ENCODE peak calls at places on chromosomes 4 and X, in five cellular contexts. One of them, this sample, is unnamed. For H3K4me1, the result is how much of the 10 kb centered on the place peaks cover.

GRCh38 chrX:43121637-43122036 is 343.7 kb upstream of the PPP1R2C start:
- DNase-seq in lower lobe of right lung: no peak
- DNase-seq in colonic mucosa: no peak
- DNase-seq in uterus: no peak
- DNase-seq in effector memory CD4-positive, alpha-beta T cell: no peak
- DNase-seq in this sample: no peak

GRCh38 chr4:57369446-57369845 is 259.3 kb upstream of the IGFBP7 start:
- DNase-seq in colonic mucosa: no peak
- DNase-seq in effector memory CD4-positive, alpha-beta T cell: no peak
- DNase-seq in lower lobe of right lung: no peak
- DNase-seq in uterus: no peak
- DNase-seq in this sample: no peak

GRCh38 chrX:40418413-40419195 is 162.2 kb upstream of the ATP6AP2 start:
- DNase-seq in lower lobe of right lung: no peak
- DNase-seq in effector memory CD4-positive, alpha-beta T cell: no peak
- DNase-seq in uterus: no peak
- DNase-seq in colonic mucosa: no peak
- DNase-seq in this sample: no peak

GRCh38 chr4:37383579-37384229 is 139.2 kb downstream of the NWD2 start:
- DNase-seq in colonic mucosa: peak
- DNase-seq in uterus: no peak
- DNase-seq in effector memory CD4-positive, alpha-beta T cell: no peak
- DNase-seq in lower lobe of right lung: no peak
- DNase-seq in this sample: no peak

GRCh38 chr4:169115897-169116254 is 105.8 kb upstream of the CBR4 start:
- DNase-seq in effector memory CD4-positive, alpha-beta T cell: no peak
- DNase-seq in colonic mucosa: peak
- DNase-seq in uterus: no peak
- DNase-seq in lower lobe of right lung: peak
- DNase-seq in this sample: no peak

GRCh38 chr4:174714393-174715211 is 114.4 kb downstream of the GLRA3 start:
- DNase-seq in lower lobe of right lung: no peak
- DNase-seq in effector memory CD4-positive, alpha-beta T cell: no peak
- DNase-seq in uterus: no peak
- DNase-seq in colonic mucosa: peak
- DNase-seq in this sample: no peak

GRCh38 chrX:6383488-6383887 is 151.4 kb downstream of the VCX3A start:
- DNase-seq in colonic mucosa: no peak
- DNase-seq in uterus: no peak
- DNase-seq in lower lobe of right lung: no peak
- DNase-seq in effector memory CD4-positive, alpha-beta T cell: no peak
- DNase-seq in this sample: no peak

GRCh38 chr4:83454626-83455025 is 997 bp downstream of the HELQ start:
- DNase-seq in lower lobe of right lung: no peak
- DNase-seq in uterus: no peak
- DNase-seq in effector memory CD4-positive, alpha-beta T cell: no peak
- DNase-seq in colonic mucosa: no peak
- DNase-seq in this sample: peak

GRCh38 chr4:146336413-146336807 is 122.1 kb downstream of the REELD1 start:
- DNase-seq in uterus: no peak
- DNase-seq in colonic mucosa: no peak
- DNase-seq in lower lobe of right lung: no peak
- DNase-seq in effector memory CD4-positive, alpha-beta T cell: no peak
- DNase-seq in this sample: no peak

GRCh38 chr4:120554086-120554485 is 368.4 kb downstream of the PRDM5 start:
- DNase-seq in effector memory CD4-positive, alpha-beta T cell: no peak
- DNase-seq in colonic mucosa: no peak
- DNase-seq in uterus: no peak
- DNase-seq in lower lobe of right lung: no peak
- DNase-seq in this sample: no peak

GRCh38 chr4:2082118-2082517 is 23.0 kb downstream of the NAT8L start:
- DNase-seq in colonic mucosa: peak
- DNase-seq in uterus: no peak
- DNase-seq in effector memory CD4-positive, alpha-beta T cell: no peak
- DNase-seq in lower lobe of right lung: no peak
- DNase-seq in this sample: no peak

GRCh38 chr4:85744950-85745349 is 270.0 kb downstream of the ARHGAP24 start:
- DNase-seq in uterus: no peak
- DNase-seq in effector memory CD4-positive, alpha-beta T cell: no peak
- DNase-seq in lower lobe of right lung: no peak
- DNase-seq in colonic mucosa: no peak
- DNase-seq in this sample: no peak

GRCh38 chr4:146957252-146957651 is 11.6 kb upstream of the TTC29 start:
- DNase-seq in lower lobe of right lung: no peak
- DNase-seq in colonic mucosa: no peak
- DNase-seq in effector memory CD4-positive, alpha-beta T cell: no peak
- DNase-seq in uterus: no peak
- DNase-seq in this sample: no peak

GRCh38 chr4:141430686-141431085 is 205.7 kb upstream of the IL15 start:
- DNase-seq in lower lobe of right lung: no peak
- DNase-seq in colonic mucosa: no peak
- DNase-seq in uterus: no peak
- DNase-seq in effector memory CD4-positive, alpha-beta T cell: no peak
- DNase-seq in this sample: no peak

GRCh38 chrX:84168574-84168973 is 19.4 kb downstream of the RPS6KA6 start:
- DNase-seq in effector memory CD4-positive, alpha-beta T cell: no peak
- DNase-seq in lower lobe of right lung: no peak
- DNase-seq in uterus: no peak
- DNase-seq in colonic mucosa: no peak
- DNase-seq in this sample: no peak

GRCh38 chrX:50075630-50076349 is 125.0 kb downstream of the AKAP4 start:
- DNase-seq in effector memory CD4-positive, alpha-beta T cell: no peak
- DNase-seq in colonic mucosa: no peak
- DNase-seq in lower lobe of right lung: no peak
- DNase-seq in uterus: no peak
- DNase-seq in this sample: no peak

GRCh38 chrX:2391869-2392606 is 108.7 kb downstream of the DHRSX start:
- DNase-seq in colonic mucosa: no peak
- DNase-seq in effector memory CD4-positive, alpha-beta T cell: no peak
- DNase-seq in uterus: no peak
- DNase-seq in lower lobe of right lung: no peak
- DNase-seq in this sample: no peak

GRCh38 chrX:120456973-120457372 is 12.1 kb downstream of the LAMP2 start:
- DNase-seq in colonic mucosa: no peak
- DNase-seq in uterus: no peak
- DNase-seq in lower lobe of right lung: no peak
- DNase-seq in effector memory CD4-positive, alpha-beta T cell: no peak
- DNase-seq in this sample: peak

GRCh38 chrX:45479196-45479834 is 278.6 kb upstream of the DIPK2B start:
- DNase-seq in lower lobe of right lung: no peak
- DNase-seq in effector memory CD4-positive, alpha-beta T cell: no peak
- DNase-seq in uterus: no peak
- DNase-seq in colonic mucosa: no peak
- DNase-seq in this sample: no peak

GRCh38 chr4:3257691-3258482 is 8.9 kb downstream of the MSANTD1 start:
- DNase-seq in uterus: no peak
- DNase-seq in effector memory CD4-positive, alpha-beta T cell: no peak
- DNase-seq in lower lobe of right lung: no peak
- DNase-seq in colonic mucosa: peak
- DNase-seq in this sample: peak

GRCh38 chrX:68889244-68889643 is 60.4 kb downstream of the EFNB1 start:
- DNase-seq in uterus: no peak
- DNase-seq in colonic mucosa: no peak
- DNase-seq in lower lobe of right lung: no peak
- DNase-seq in effector memory CD4-positive, alpha-beta T cell: no peak
- DNase-seq in this sample: no peak

GRCh38 chrX:149497626-149498025 is 7.5 kb downstream of the IDS start:
- DNase-seq in uterus: no peak
- DNase-seq in lower lobe of right lung: no peak
- DNase-seq in effector memory CD4-positive, alpha-beta T cell: no peak
- DNase-seq in colonic mucosa: no peak
- DNase-seq in this sample: no peak

GRCh38 chr4:16967722-16968121 is 69.3 kb upstream of the LDB2 start:
- DNase-seq in uterus: peak
- DNase-seq in colonic mucosa: peak
- DNase-seq in effector memory CD4-positive, alpha-beta T cell: no peak
- DNase-seq in lower lobe of right lung: no peak
- DNase-seq in this sample: no peak

GRCh38 chrX:135432453-135432852 is 10.7 kb downstream of the SMIM10L2A start:
- DNase-seq in uterus: no peak
- DNase-seq in lower lobe of right lung: no peak
- DNase-seq in effector memory CD4-positive, alpha-beta T cell: no peak
- DNase-seq in colonic mucosa: no peak
- DNase-seq in this sample: no peak

GRCh38 chr4:48858130-48858529 is 27.2 kb downstream of the OCIAD1 start:
- DNase-seq in colonic mucosa: no peak
- DNase-seq in effector memory CD4-positive, alpha-beta T cell: no peak
- DNase-seq in lower lobe of right lung: no peak
- DNase-seq in uterus: no peak
- DNase-seq in this sample: no peak

GRCh38 chr4:184255917-184256642 is 38.4 kb upstream of the ENPP6 start:
- DNase-seq in lower lobe of right lung: no peak
- DNase-seq in uterus: no peak
- DNase-seq in colonic mucosa: no peak
- DNase-seq in effector memory CD4-positive, alpha-beta T cell: no peak
- DNase-seq in this sample: no peak

DNA sequence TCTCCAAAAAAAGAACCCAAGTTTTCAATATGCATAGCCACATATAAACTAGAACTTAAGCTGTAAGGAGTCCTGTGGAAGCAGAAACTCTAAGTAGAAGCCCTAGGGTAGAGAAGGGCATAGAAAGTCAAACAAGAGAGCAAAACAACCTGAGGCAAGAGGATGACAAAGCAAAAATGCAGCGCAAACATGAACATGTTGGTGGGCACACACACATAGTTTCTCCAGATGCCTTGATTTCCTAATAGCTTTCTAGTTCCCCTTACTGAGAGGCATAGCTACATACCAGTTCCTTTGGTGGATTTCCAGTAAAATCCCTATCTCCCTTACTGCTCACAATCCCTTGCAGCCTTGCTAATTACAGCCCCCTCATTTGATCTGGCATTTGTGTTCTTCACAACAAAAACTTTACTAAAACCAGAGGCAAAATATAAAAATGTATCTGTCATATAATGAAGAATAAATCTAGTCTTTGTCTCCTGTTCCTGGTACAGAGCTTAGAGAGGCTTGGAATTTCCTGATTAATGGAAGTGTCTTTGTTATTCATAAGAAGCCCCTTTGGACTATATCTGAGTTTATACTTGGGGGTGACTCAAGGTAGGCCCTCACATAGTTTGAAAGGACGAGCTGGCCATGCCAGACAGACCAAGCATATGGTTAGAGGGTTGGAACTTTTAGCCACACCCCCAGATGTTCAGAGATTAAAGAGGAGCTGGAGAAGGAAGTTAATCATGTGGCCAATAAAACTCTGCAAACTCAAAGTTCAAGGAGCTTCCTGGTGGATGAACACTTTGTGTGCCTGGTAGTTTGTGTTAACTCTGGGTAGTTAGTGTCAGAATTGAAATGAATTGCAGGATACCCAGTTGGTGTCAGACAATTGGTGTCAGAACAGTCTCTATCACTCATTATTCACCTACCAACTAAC is 52.7 kb upstream of the ZCCHC13 start:
- DNase-seq in effector memory CD4-positive, alpha-beta T cell: no peak
- DNase-seq in colonic mucosa: peak
- DNase-seq in lower lobe of right lung: no peak
- DNase-seq in uterus: no peak
- DNase-seq in this sample: no peak
- H3K27ac ChIP-seq in effector memory CD4-positive, alpha-beta T cell: no peak
- H3K27ac ChIP-seq in colonic mucosa: peak
- H3K27ac ChIP-seq in lower lobe of right lung: peak
- H3K27ac ChIP-seq in uterus: peak
- H3K27ac ChIP-seq in this sample: no peak

DNA sequence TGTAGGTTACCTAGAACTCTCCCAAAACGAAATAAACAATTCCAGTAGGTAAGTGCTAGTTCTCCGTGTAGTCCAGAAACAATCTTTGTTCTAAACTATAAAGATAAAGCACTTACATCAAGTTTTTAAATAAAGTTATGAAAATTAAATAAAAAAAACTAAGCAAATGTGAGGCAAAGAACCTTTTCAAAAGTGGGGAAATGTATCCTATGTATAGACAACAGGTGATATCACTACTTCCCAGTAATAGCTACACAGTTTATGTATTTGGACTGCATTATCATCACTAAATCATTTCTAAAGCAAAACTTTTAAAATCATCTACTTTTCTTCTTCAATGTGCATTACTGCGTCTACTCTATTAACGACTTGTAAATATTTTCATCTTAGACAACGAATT is 2.0 kb downstream of the YTHDC1 start:
- DNase-seq in effector memory CD4-positive, alpha-beta T cell: no peak
- DNase-seq in colonic mucosa: no peak
- DNase-seq in lower lobe of right lung: no peak
- DNase-seq in uterus: no peak
- DNase-seq in this sample: no peak
- H3K4me3 ChIP-seq in effector memory CD4-positive, alpha-beta T cell: peak
- H3K4me3 ChIP-seq in colonic mucosa: peak
- H3K4me3 ChIP-seq in lower lobe of right lung: peak
- H3K4me3 ChIP-seq in uterus: peak
- H3K4me3 ChIP-seq in this sample: peak

GRCh38 chr4:155099231-155099630 is 109.2 kb upstream of the NPY2R start:
- DNase-seq in effector memory CD4-positive, alpha-beta T cell: no peak
- DNase-seq in colonic mucosa: no peak
- DNase-seq in uterus: no peak
- DNase-seq in lower lobe of right lung: no peak
- DNase-seq in this sample: no peak

DNA sequence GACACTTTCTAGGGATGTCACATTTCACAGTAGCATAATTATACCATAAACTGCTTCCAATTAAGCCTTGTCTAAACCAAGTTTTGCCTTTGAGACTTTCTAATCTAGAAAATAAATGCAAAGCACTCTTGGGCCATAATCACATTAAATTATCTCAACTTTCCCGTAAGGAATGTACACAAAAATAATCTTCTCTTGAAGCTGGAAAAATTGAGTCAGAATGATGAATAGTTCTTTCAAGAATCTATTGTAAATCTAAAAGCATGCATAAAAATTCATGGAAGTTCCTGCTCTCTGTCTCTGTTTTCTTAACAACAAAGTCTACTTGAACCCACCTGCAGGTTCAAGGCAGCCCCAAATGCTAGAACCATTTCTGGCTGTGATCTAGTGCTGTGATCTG is 114.0 kb upstream of the NPY2R start:
- DNase-seq in uterus: no peak
- DNase-seq in colonic mucosa: no peak
- DNase-seq in lower lobe of right lung: no peak
- DNase-seq in effector memory CD4-positive, alpha-beta T cell: no peak
- DNase-seq in this sample: no peak
- H3K4me1 ChIP-seq in uterus: under half
- H3K4me1 ChIP-seq in colonic mucosa: under half
- H3K4me1 ChIP-seq in lower lobe of right lung: under half
- H3K4me1 ChIP-seq in effector memory CD4-positive, alpha-beta T cell: under half
- H3K4me1 ChIP-seq in this sample: under half

GRCh38 chrX:9122504-9123245 is 88.7 kb upstream of the FAM9B start:
- DNase-seq in colonic mucosa: no peak
- DNase-seq in uterus: no peak
- DNase-seq in effector memory CD4-positive, alpha-beta T cell: no peak
- DNase-seq in lower lobe of right lung: no peak
- DNase-seq in this sample: no peak
- H3K27ac ChIP-seq in colonic mucosa: no peak
- H3K27ac ChIP-seq in uterus: no peak
- H3K27ac ChIP-seq in effector memory CD4-positive, alpha-beta T cell: no peak
- H3K27ac ChIP-seq in lower lobe of right lung: no peak
- H3K27ac ChIP-seq in this sample: no peak

GRCh38 chr4:112083587-112084347 is 61.5 kb upstream of the FAM241A start:
- DNase-seq in uterus: no peak
- DNase-seq in colonic mucosa: no peak
- DNase-seq in effector memory CD4-positive, alpha-beta T cell: no peak
- DNase-seq in lower lobe of right lung: no peak
- DNase-seq in this sample: no peak
- H3K4me3 ChIP-seq in uterus: no peak
- H3K4me3 ChIP-seq in colonic mucosa: no peak
- H3K4me3 ChIP-seq in effector memory CD4-positive, alpha-beta T cell: no peak
- H3K4me3 ChIP-seq in lower lobe of right lung: no peak
- H3K4me3 ChIP-seq in this sample: no peak